ENCODE peak calls at places on chromosomes 11 and 22, in nine cellular contexts. H, E, B, I, Q, Z, R, J and A are unnamed samples.

GRCh38 chr11:504053-504993 is 2.7 kb downstream of the RNH1 start:
- DNase-seq in H (no peak), E (peak), B (no peak), I (no peak), Q (peak), Z (no peak), R (peak), J (no peak), A (no peak)

GRCh38 chr11:32562839-32563599 is 20.6 kb upstream of the EIF3M start:
- DNase-seq in H (no peak), E (no peak), B (no peak), I (no peak), Q (no peak), Z (no peak), R (no peak), J (no peak), A (no peak)

GRCh38 chr22:46862418-46863324 is 100.2 kb downstream of the TBC1D22A start:
- DNase-seq in H (no peak), E (no peak), B (no peak), I (no peak), Q (no peak), Z (no peak), R (no peak), J (no peak), A (no peak)

GRCh38 chr11:133919330-133920108 is 37.2 kb downstream of the IGSF9B start:
- DNase-seq in H (no peak), E (no peak), B (no peak), I (no peak), Q (no peak), Z (no peak), R (peak), J (no peak), A (no peak)

GRCh38 chr11:134659882-134660281 is 247.8 kb upstream of the B3GAT1 start:
- DNase-seq in H (no peak), E (no peak), B (no peak), I (no peak), Q (peak), Z (no peak), R (no peak), J (no peak), A (no peak)

GRCh38 chr22:49291169-49291568 is 536.5 kb downstream of the BRD1 start:
- DNase-seq in H (no peak), E (no peak), B (no peak), I (no peak), Q (peak), Z (no peak), R (peak), J (no peak), A (no peak)

GRCh38 chr22:37345863-37346514 is 63.7 kb downstream of the CYTH4 start:
- DNase-seq in H (no peak), E (peak), B (no peak), I (no peak), Q (no peak), Z (no peak), R (no peak), J (no peak), A (no peak)

GRCh38 chr22:44439356-44440223 is 58.4 kb downstream of the RTL6 start:
- DNase-seq in H (no peak), E (no peak), B (no peak), I (no peak), Q (no peak), Z (no peak), R (peak), J (no peak), A (no peak)

GRCh38 chr11:86671386-86672006 is 920 bp downstream of the ME3 start:
- DNase-seq in H (no peak), E (peak), B (peak), I (peak), Q (peak), Z (no peak), R (peak), J (no peak), A (peak)

GRCh38 chr11:6817668-6818067 is 18.2 kb upstream of the OR6A2 start:
- DNase-seq in H (no peak), E (no peak), B (no peak), I (no peak), Q (no peak), Z (no peak), R (peak), J (no peak), A (peak)

GRCh38 chr11:128180446-128181089 is 406.8 kb downstream of the ETS1 start:
- DNase-seq in H (no peak), E (no peak), B (no peak), I (no peak), Q (no peak), Z (no peak), R (no peak), J (no peak), A (no peak)

GRCh38 chr11:121792185-121792584 is 323.8 kb downstream of the BLID start:
- DNase-seq in H (no peak), E (no peak), B (no peak), I (no peak), Q (no peak), Z (no peak), R (no peak), J (no peak), A (no peak)

GRCh38 chr11:59221438-59221837 is 8.7 kb upstream of the MPEG1 start:
- DNase-seq in H (no peak), E (no peak), B (no peak), I (no peak), Q (no peak), Z (no peak), R (no peak), J (no peak), A (no peak)

GRCh38 chr11:100774859-100775258 is 87.8 kb downstream of the ARHGAP42 start:
- DNase-seq in H (no peak), E (no peak), B (no peak), I (no peak), Q (no peak), Z (no peak), R (no peak), J (no peak), A (no peak)

GRCh38 chr11:18853086-18853720 is 61.6 kb upstream of the PTPN5 start:
- DNase-seq in H (peak), E (no peak), B (no peak), I (peak), Q (no peak), Z (no peak), R (peak), J (peak), A (peak)

GRCh38 chr22:22692707-22693530 is 48.5 kb downstream of the GGTLC2 start:
- DNase-seq in H (no peak), E (no peak), B (no peak), I (peak), Q (no peak), Z (peak), R (peak), J (peak), A (peak)

GRCh38 chr11:64971421-64972233 is at the start of gene MAJIN:
- DNase-seq in H (no peak), E (peak), B (no peak), I (no peak), Q (peak), Z (peak), R (peak), J (no peak), A (no peak)

GRCh38 chr11:8097926-8098325 is 16.9 kb downstream of the TUB start:
- DNase-seq in H (no peak), E (no peak), B (no peak), I (no peak), Q (no peak), Z (no peak), R (no peak), J (no peak), A (no peak)

GRCh38 chr22:17257578-17257977 is 38.3 kb upstream of the ADA2 start:
- DNase-seq in H (no peak), E (no peak), B (no peak), I (no peak), Q (no peak), Z (no peak), R (peak), J (no peak), A (no peak)